ENCODE peak calls at places on chromosomes 6 and 20, in five cellular contexts. O is activated naive CD8-positive, alpha-beta T cell treated with anti-CD3 and anti-CD28 coated beads for 36 hours; K is progenitor cell of endocrine pancreas; C is RWPE1; T is activated CD8-positive, alpha-beta memory T cell treated with anti-CD3 and anti-CD28 coated beads, Interleukin-2, amount 10 ng/mL, durations not matched to agents 7 days and 5 days. Z is an unnamed sample.

GRCh38 chr20:33992145-33992922 is 1.4 kb upstream of the RALY start:
- DNase-seq in T (no peak), K (no peak), O (no peak), C (peak; percentile 67), Z (no peak)

GRCh38 chr6:158803733-158804143 is 15.4 kb downstream of the EZR start:
- DNase-seq in T (peak; percentile 85), O (peak; percentile 42), C (no peak), K (no peak), Z (peak; percentile 95)

GRCh38 chr6:170031684-170032121 is 259.2 kb downstream of the DLL1 start:
- DNase-seq in T (no peak), C (no peak), O (no peak), K (no peak), Z (no peak)

GRCh38 chr6:158191769-158192168 is 23.6 kb downstream of the GTF2H5 start:
- DNase-seq in K (no peak), O (no peak), C (no peak), T (no peak), Z (no peak)

GRCh38 chr20:19688031-19688806 is 69.8 kb upstream of the RIN2 start:
- DNase-seq in K (peak; percentile 21), O (no peak), T (no peak), C (peak; percentile 82), Z (peak; percentile 78)

GRCh38 chr6:127162808-127163207 is 44.3 kb downstream of the RSPO3 start:
- DNase-seq in C (no peak), O (no peak), K (no peak), T (no peak), Z (no peak)

GRCh38 chr20:10322073-10323012 is 103.7 kb downstream of the SNAP25 start:
- DNase-seq in T (no peak), K (no peak), C (peak; percentile 21), O (no peak), Z (no peak)

GRCh38 chr6:6893701-6894100 is 214.1 kb upstream of the RREB1 start:
- DNase-seq in C (no peak), K (no peak), T (no peak), O (no peak), Z (no peak)

GRCh38 chr6:116034327-116034726 is 26.4 kb downstream of the FRK start:
- DNase-seq in C (no peak), O (no peak), K (no peak), T (no peak), Z (no peak)

GRCh38 chr6:133341607-133342158 is 100.5 kb downstream of the EYA4 start:
- DNase-seq in K (no peak), O (no peak), C (peak; percentile 22), T (no peak), Z (peak; percentile 37)

GRCh38 chr20:32685541-32686529 is 12.1 kb upstream of the C20orf203 start:
- DNase-seq in T (no peak), C (peak; percentile 82), K (no peak), O (no peak), Z (no peak)

GRCh38 chr6:168417660-168418059 is 23.3 kb upstream of the SMOC2 start:
- DNase-seq in C (no peak), O (no peak), T (no peak), K (no peak), Z (no peak)

GRCh38 chr6:15132854-15133670 is 112.8 kb upstream of the JARID2 start:
- DNase-seq in C (peak; percentile 97), K (no peak), T (no peak), O (no peak), Z (peak; percentile 86)

GRCh38 chr6:20266851-20267608 is 54.8 kb upstream of the MBOAT1 start:
- DNase-seq in O (no peak), C (peak; percentile 95), K (no peak), T (no peak), Z (peak; percentile 57)

GRCh38 chr6:37868447-37868825 is 48.9 kb downstream of the ZFAND3 start:
- DNase-seq in K (no peak), T (no peak), C (peak; percentile 74), O (no peak), Z (peak; percentile 76)

GRCh38 chr20:7673841-7674240 is 266.4 kb downstream of the HAO1 start:
- DNase-seq in K (no peak), O (no peak), T (no peak), C (no peak), Z (no peak)

GRCh38 chr6:87944541-87944954 is 103.1 kb upstream of the SPACA1 start:
- DNase-seq in T (no peak), C (peak; percentile 86), O (no peak), K (no peak), Z (peak; percentile 55)

GRCh38 chr20:62694868-62695267 is 13.8 kb upstream of the NTSR1 start:
- DNase-seq in O (no peak), K (no peak), T (no peak), C (no peak), Z (no peak)

GRCh38 chr20:49230575-49231211 is 11.5 kb downstream of the DDX27 start:
- DNase-seq in T (no peak), C (no peak), K (no peak), O (no peak), Z (no peak)

Z was measured in PC-9.